ENCODE peak calls at places on chromosome 11, in four cellular contexts. S, R, T and D are unnamed samples.

GRCh38 chr11:26849009-26849408 is 127.1 kb upstream of the SLC5A12 start:
- DNase-seq in S (no peak), R (peak), T (peak), D (no peak)

GRCh38 chr11:77821349-77821851 is 456 bp downstream of the AAMDC start:
- DNase-seq in S (peak), R (peak), T (peak), D (no peak)

GRCh38 chr11:62489204-62489603 is 57.4 kb downstream of the AHNAK start:
- DNase-seq in S (no peak), R (no peak), T (no peak), D (no peak)

GRCh38 chr11:114399903-114400221 is 449 bp downstream of the C11orf71 start:
- DNase-seq in S (peak), R (peak), T (no peak), D (peak)

GRCh38 chr11:62444271-62444833 is 25.5 kb downstream of the SCGB1A1 start:
- DNase-seq in S (no peak), R (peak), T (peak), D (no peak)

GRCh38 chr11:74024630-74025029 is 15.7 kb upstream of the UCP3 start:
- DNase-seq in S (no peak), R (peak), T (peak), D (no peak)

GRCh38 chr11:129705341-129705740 is 110.3 kb upstream of the TMEM45B start:
- DNase-seq in S (no peak), R (no peak), T (no peak), D (no peak)

GRCh38 chr11:133927690-133928627 is 28.8 kb downstream of the IGSF9B start:
- DNase-seq in S (peak), R (peak), T (peak), D (peak)

GRCh38 chr11:110374921-110375320 is 54.8 kb upstream of the FDX1 start:
- DNase-seq in S (no peak), R (no peak), T (no peak), D (no peak)

GRCh38 chr11:107705027-107705426 is 6.8 kb downstream of the SLN start:
- DNase-seq in S (no peak), R (peak), T (no peak), D (no peak)

GRCh38 chr11:69130586-69131566 is 24.9 kb upstream of the SMIM38 start:
- DNase-seq in S (no peak), R (no peak), T (peak), D (no peak)

GRCh38 chr11:21582791-21583190 is 610.1 kb upstream of the ANO5 start:
- DNase-seq in S (peak), R (no peak), T (no peak), D (no peak)

GRCh38 chr11:110319501-110319900 is 23.1 kb upstream of the RDX start:
- DNase-seq in S (no peak), R (no peak), T (no peak), D (no peak)

GRCh38 chr11:36253238-36253637 is 36.0 kb downstream of the COMMD9 start:
- DNase-seq in S (no peak), R (no peak), T (no peak), D (no peak)

GRCh38 chr11:1546536-1547466 is 25.3 kb downstream of the DUSP8 start:
- DNase-seq in S (peak), R (no peak), T (no peak), D (no peak)

GRCh38 chr11:128416976-128417375 is 170.4 kb downstream of the ETS1 start:
- DNase-seq in S (no peak), R (no peak), T (no peak), D (no peak)

GRCh38 chr11:9330387-9331384 is 16.3 kb upstream of the TMEM41B start:
- DNase-seq in S (no peak), R (no peak), T (no peak), D (no peak)

GRCh38 chr11:2575611-2576051 is 124.2 kb downstream of the KCNQ1OT1 start:
- DNase-seq in S (no peak), R (peak), T (peak), D (no peak)

GRCh38 chr11:46889251-46889650 is 29.1 kb downstream of the LRP4 start:
- DNase-seq in S (no peak), R (no peak), T (no peak), D (no peak)
- H3K4me3 ChIP-seq in S (no peak), R (no peak), T (no peak), D (no peak)

DNA sequence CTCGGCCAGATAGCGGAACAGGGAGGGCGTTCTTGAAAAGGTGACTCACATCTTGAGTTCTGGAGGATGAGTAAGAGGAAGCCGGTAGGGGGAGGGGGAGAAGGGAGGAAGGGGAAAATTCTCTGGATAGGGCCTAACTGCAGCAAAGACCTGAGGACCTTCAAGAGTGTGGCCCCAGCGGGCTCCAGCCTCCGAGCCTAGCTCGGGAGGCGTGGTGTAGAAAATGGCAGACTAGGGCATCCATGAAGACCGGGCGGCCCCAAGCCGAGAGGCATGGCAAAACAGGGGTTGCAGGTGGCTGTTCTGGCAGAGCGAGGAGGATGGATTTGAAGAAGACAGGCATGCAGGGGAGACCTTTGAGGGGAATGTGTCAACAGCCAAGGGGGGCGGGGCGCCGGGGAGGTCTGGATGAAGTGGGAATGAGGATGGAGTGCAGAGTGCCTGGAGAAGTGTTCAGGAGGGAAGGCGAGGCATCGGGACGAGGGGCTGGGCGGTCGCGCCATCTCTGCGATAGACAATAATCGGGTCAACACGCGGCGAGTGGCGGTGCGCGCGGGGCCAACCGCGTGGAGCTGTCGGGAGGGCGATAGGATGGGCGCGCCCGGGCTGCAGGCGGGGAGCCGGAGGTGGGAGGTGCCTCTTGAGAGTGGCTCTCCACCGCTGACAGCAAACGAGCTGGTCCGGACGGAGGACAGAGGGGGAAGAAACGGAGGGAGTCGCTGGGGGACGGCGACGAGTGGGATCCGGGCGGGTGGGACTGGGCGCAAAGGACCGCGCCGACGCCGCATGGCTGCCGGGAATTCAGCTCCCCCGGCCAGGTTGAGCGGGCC is 40.0 kb upstream of the CREB3L1 start:
- DNase-seq in S (no peak), R (peak), T (peak), D (no peak)
- H3K4me3 ChIP-seq in S (peak), R (peak), T (peak), D (no peak)

GRCh38 chr11:56700919-56701485 is 2.1 kb downstream of the OR9G1 start:
- DNase-seq in S (no peak), R (no peak), T (no peak), D (no peak)
- H3K4me3 ChIP-seq in S (no peak), R (no peak), T (no peak), D (no peak)

DNA sequence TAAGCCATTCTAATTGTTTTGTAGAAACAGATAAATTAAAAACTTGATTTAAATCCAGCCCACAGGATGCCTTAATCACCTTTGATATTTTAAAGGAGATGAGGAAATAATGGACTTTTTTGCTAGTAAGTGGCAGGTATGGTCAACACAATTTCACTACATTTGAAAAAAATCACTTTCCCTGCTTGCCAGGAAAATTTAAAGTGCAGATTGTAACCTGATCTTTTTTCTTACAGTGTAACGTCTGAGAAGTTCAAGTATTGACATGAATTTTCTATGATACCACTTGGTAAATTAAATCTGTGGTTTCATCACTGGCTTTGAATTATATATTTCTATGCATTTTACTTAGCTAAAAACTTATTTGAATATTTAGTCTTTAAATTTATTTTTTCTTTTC is 65.3 kb downstream of the ARHGEF12 start:
- DNase-seq in S (no peak), R (no peak), T (no peak), D (no peak)
- H3K4me3 ChIP-seq in S (no peak), R (no peak), T (no peak), D (no peak)

GRCh38 chr11:48025983-48026340 is 45.6 kb downstream of the PTPRJ start:
- DNase-seq in S (no peak), R (no peak), T (no peak), D (no peak)
- H3K4me3 ChIP-seq in S (no peak), R (no peak), T (no peak), D (no peak)